ENCODE peak calls at places on chromosomes 16 and 17, in ten cellular contexts. One of them, this sample, is unnamed.

GRCh38 chr16:50640391-50640790 is 40.7 kb downstream of the SNX20 start:
- DNase-seq in B cell: no peak
- DNase-seq in upper lobe of right lung: no peak
- DNase-seq in mucosa of descending colon: no peak
- DNase-seq in gastrocnemius medialis: no peak
- DNase-seq in fibroblast of the aortic adventitia: no peak
- DNase-seq in psoas muscle: no peak
- DNase-seq in HFFc6: no peak
- DNase-seq in left ventricle myocardium inferior: no peak
- DNase-seq in GM13977: no peak
- DNase-seq in this sample: no peak

GRCh38 chr17:68704897-68705296 is 103.7 kb upstream of the FAM20A start:
- DNase-seq in B cell: no peak
- DNase-seq in upper lobe of right lung: no peak
- DNase-seq in mucosa of descending colon: no peak
- DNase-seq in gastrocnemius medialis: no peak
- DNase-seq in fibroblast of the aortic adventitia: peak; percentile 77
- DNase-seq in psoas muscle: no peak
- DNase-seq in HFFc6: peak; percentile 44
- DNase-seq in left ventricle myocardium inferior: no peak
- DNase-seq in GM13977: no peak
- DNase-seq in this sample: no peak

GRCh38 chr16:17638134-17638533 is 167.4 kb upstream of the XYLT1 start:
- DNase-seq in B cell: no peak
- DNase-seq in upper lobe of right lung: no peak
- DNase-seq in mucosa of descending colon: no peak
- DNase-seq in gastrocnemius medialis: no peak
- DNase-seq in fibroblast of the aortic adventitia: no peak
- DNase-seq in psoas muscle: no peak
- DNase-seq in HFFc6: no peak
- DNase-seq in left ventricle myocardium inferior: no peak
- DNase-seq in GM13977: no peak
- DNase-seq in this sample: no peak

GRCh38 chr17:78252701-78253635 is 21.5 kb downstream of the TMEM235 start:
- DNase-seq in B cell: no peak
- DNase-seq in upper lobe of right lung: peak; percentile 59
- DNase-seq in mucosa of descending colon: no peak
- DNase-seq in gastrocnemius medialis: no peak
- DNase-seq in fibroblast of the aortic adventitia: no peak
- DNase-seq in psoas muscle: no peak
- DNase-seq in HFFc6: no peak
- DNase-seq in left ventricle myocardium inferior: no peak
- DNase-seq in GM13977: no peak
- DNase-seq in this sample: no peak

GRCh38 chr17:43545383-43545632 is 832 bp downstream of the ETV4 start:
- DNase-seq in B cell: no peak
- DNase-seq in upper lobe of right lung: no peak
- DNase-seq in mucosa of descending colon: peak; percentile 33
- DNase-seq in gastrocnemius medialis: no peak
- DNase-seq in fibroblast of the aortic adventitia: no peak
- DNase-seq in psoas muscle: no peak
- DNase-seq in HFFc6: no peak
- DNase-seq in left ventricle myocardium inferior: peak; percentile 29
- DNase-seq in GM13977: no peak
- DNase-seq in this sample: no peak

GRCh38 chr17:78117027-78117981 is 11.3 kb downstream of the TMC6 start:
- DNase-seq in B cell: no peak
- DNase-seq in upper lobe of right lung: peak; percentile 73
- DNase-seq in mucosa of descending colon: peak; percentile 72
- DNase-seq in gastrocnemius medialis: no peak
- DNase-seq in fibroblast of the aortic adventitia: no peak
- DNase-seq in psoas muscle: peak; percentile 48
- DNase-seq in HFFc6: no peak
- DNase-seq in left ventricle myocardium inferior: no peak
- DNase-seq in GM13977: no peak
- DNase-seq in this sample: peak; percentile 54

GRCh38 chr16:54165174-54165911 is 121.2 kb downstream of the IRX3 start:
- DNase-seq in B cell: no peak
- DNase-seq in upper lobe of right lung: no peak
- DNase-seq in mucosa of descending colon: no peak
- DNase-seq in gastrocnemius medialis: no peak
- DNase-seq in fibroblast of the aortic adventitia: no peak
- DNase-seq in psoas muscle: no peak
- DNase-seq in HFFc6: no peak
- DNase-seq in left ventricle myocardium inferior: no peak
- DNase-seq in GM13977: no peak
- DNase-seq in this sample: no peak

GRCh38 chr16:15613676-15614075 is 29.3 kb downstream of the MARF1 start:
- DNase-seq in B cell: no peak
- DNase-seq in upper lobe of right lung: no peak
- DNase-seq in mucosa of descending colon: no peak
- DNase-seq in gastrocnemius medialis: no peak
- DNase-seq in fibroblast of the aortic adventitia: no peak
- DNase-seq in psoas muscle: no peak
- DNase-seq in HFFc6: no peak
- DNase-seq in left ventricle myocardium inferior: no peak
- DNase-seq in GM13977: no peak
- DNase-seq in this sample: no peak

GRCh38 chr17:7213895-7214299 is 5.7 kb downstream of the DLG4 start:
- DNase-seq in B cell: peak; percentile 81
- DNase-seq in upper lobe of right lung: no peak
- DNase-seq in mucosa of descending colon: peak; percentile 81
- DNase-seq in gastrocnemius medialis: no peak
- DNase-seq in fibroblast of the aortic adventitia: peak; percentile 69
- DNase-seq in psoas muscle: peak; percentile 86
- DNase-seq in HFFc6: peak; percentile 67
- DNase-seq in left ventricle myocardium inferior: peak; percentile 52
- DNase-seq in GM13977: peak; percentile 74
- DNase-seq in this sample: peak; percentile 94

GRCh38 chr17:7216242-7217112 is 3.2 kb downstream of the DLG4 start:
- DNase-seq in B cell: no peak
- DNase-seq in upper lobe of right lung: no peak
- DNase-seq in mucosa of descending colon: no peak
- DNase-seq in gastrocnemius medialis: no peak
- DNase-seq in fibroblast of the aortic adventitia: no peak
- DNase-seq in psoas muscle: no peak
- DNase-seq in HFFc6: no peak
- DNase-seq in left ventricle myocardium inferior: no peak
- DNase-seq in GM13977: no peak
- DNase-seq in this sample: no peak

GRCh38 chr17:7215652-7216139 is 3.9 kb downstream of the DLG4 start:
- DNase-seq in B cell: no peak
- DNase-seq in upper lobe of right lung: no peak
- DNase-seq in mucosa of descending colon: no peak
- DNase-seq in gastrocnemius medialis: no peak
- DNase-seq in fibroblast of the aortic adventitia: no peak
- DNase-seq in psoas muscle: no peak
- DNase-seq in HFFc6: no peak
- DNase-seq in left ventricle myocardium inferior: no peak
- DNase-seq in GM13977: no peak
- DNase-seq in this sample: no peak

GRCh38 chr17:7214300-7215135 is 5.1 kb downstream of the DLG4 start:
- DNase-seq in B cell: peak; percentile 99
- DNase-seq in upper lobe of right lung: peak; percentile 100
- DNase-seq in mucosa of descending colon: peak; percentile 99
- DNase-seq in gastrocnemius medialis: peak; percentile 91
- DNase-seq in fibroblast of the aortic adventitia: peak; percentile 97
- DNase-seq in psoas muscle: peak; percentile 99
- DNase-seq in HFFc6: peak; percentile 94
- DNase-seq in left ventricle myocardium inferior: peak; percentile 99
- DNase-seq in GM13977: peak; percentile 99
- DNase-seq in this sample: peak; percentile 100

GRCh38 chr17:7215136-7215638 is 4.4 kb downstream of the DLG4 start:
- DNase-seq in B cell: no peak
- DNase-seq in upper lobe of right lung: no peak
- DNase-seq in mucosa of descending colon: no peak
- DNase-seq in gastrocnemius medialis: no peak
- DNase-seq in fibroblast of the aortic adventitia: no peak
- DNase-seq in psoas muscle: no peak
- DNase-seq in HFFc6: no peak
- DNase-seq in left ventricle myocardium inferior: no peak
- DNase-seq in GM13977: no peak
- DNase-seq in this sample: no peak
- TF ChIP-seq CTCF in B cell: no peak
- TF ChIP-seq CTCF in upper lobe of right lung: no peak
- TF ChIP-seq CTCF in mucosa of descending colon: no peak
- TF ChIP-seq CTCF in gastrocnemius medialis: no peak
- TF ChIP-seq CTCF in fibroblast of the aortic adventitia: no peak
- TF ChIP-seq CTCF in psoas muscle: no peak
- TF ChIP-seq CTCF in HFFc6: no peak
- TF ChIP-seq CTCF in left ventricle myocardium inferior: no peak
- TF ChIP-seq CTCF in GM13977: no peak
- TF ChIP-seq CTCF in this sample: no peak

GRCh38 chr17:8014558-8014850 is 12.1 kb downstream of the GUCY2D start:
- DNase-seq in B cell: no peak
- DNase-seq in upper lobe of right lung: peak; percentile 51
- DNase-seq in mucosa of descending colon: no peak
- DNase-seq in gastrocnemius medialis: no peak
- DNase-seq in fibroblast of the aortic adventitia: no peak
- DNase-seq in psoas muscle: no peak
- DNase-seq in HFFc6: no peak
- DNase-seq in left ventricle myocardium inferior: no peak
- DNase-seq in GM13977: no peak
- DNase-seq in this sample: no peak

GRCh38 chr17:8015236-8015956 is 13.0 kb downstream of the GUCY2D start:
- DNase-seq in B cell: no peak
- DNase-seq in upper lobe of right lung: peak; percentile 61
- DNase-seq in mucosa of descending colon: no peak
- DNase-seq in gastrocnemius medialis: no peak
- DNase-seq in fibroblast of the aortic adventitia: no peak
- DNase-seq in psoas muscle: no peak
- DNase-seq in HFFc6: no peak
- DNase-seq in left ventricle myocardium inferior: no peak
- DNase-seq in GM13977: no peak
- DNase-seq in this sample: no peak

GRCh38 chr17:8015957-8016631 is 13.7 kb downstream of the GUCY2D start:
- DNase-seq in B cell: no peak
- DNase-seq in upper lobe of right lung: peak; percentile 90
- DNase-seq in mucosa of descending colon: peak; percentile 54
- DNase-seq in gastrocnemius medialis: no peak
- DNase-seq in fibroblast of the aortic adventitia: no peak
- DNase-seq in psoas muscle: no peak
- DNase-seq in HFFc6: no peak
- DNase-seq in left ventricle myocardium inferior: no peak
- DNase-seq in GM13977: no peak
- DNase-seq in this sample: peak; percentile 67

GRCh38 chr17:8018436-8018835 is 16.0 kb downstream of the GUCY2D start:
- DNase-seq in B cell: no peak
- DNase-seq in upper lobe of right lung: no peak
- DNase-seq in mucosa of descending colon: no peak
- DNase-seq in gastrocnemius medialis: no peak
- DNase-seq in fibroblast of the aortic adventitia: no peak
- DNase-seq in psoas muscle: no peak
- DNase-seq in HFFc6: no peak
- DNase-seq in left ventricle myocardium inferior: no peak
- DNase-seq in GM13977: no peak
- DNase-seq in this sample: no peak

DNA sequence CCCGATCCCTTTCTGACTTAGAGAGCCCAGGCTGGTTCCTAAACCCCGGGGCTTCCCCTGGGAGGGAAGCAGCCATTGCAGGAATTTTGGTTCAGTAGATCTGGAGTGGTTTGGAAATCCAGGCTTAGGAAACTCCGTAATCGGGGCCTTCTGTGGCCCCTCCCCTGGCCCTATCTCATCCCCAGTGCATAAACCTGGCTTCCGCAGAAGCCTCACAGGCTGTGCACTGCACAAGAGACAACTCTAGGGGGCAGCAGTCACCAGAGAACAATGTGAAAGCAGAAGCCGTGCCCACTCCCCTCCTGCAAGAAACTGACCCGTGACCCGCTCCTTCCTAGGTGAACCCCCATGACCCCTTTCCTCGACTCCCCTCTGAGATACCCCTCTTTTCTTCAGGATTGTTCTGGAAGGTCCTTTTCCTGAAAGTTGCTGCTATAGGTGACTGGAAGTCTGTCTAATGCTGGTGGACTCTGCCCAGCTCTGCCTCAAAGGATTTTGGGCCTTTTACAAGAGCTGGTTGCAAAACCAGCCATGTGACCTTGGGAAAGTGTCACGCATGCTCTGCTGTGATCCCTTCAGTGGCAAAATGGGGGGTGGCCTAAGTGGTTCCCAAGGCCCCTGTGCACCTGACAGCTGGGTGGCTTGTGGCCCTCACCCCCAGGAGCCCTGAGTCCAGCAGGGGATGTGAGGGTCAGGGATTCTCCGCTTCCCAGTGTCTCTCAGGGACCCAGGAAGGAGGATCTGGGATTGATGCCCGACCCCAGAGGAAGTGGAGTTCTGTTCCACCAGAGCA is 14.4 kb downstream of the GUCY2D start:
- DNase-seq in B cell: no peak
- DNase-seq in upper lobe of right lung: peak; percentile 86
- DNase-seq in mucosa of descending colon: peak; percentile 71
- DNase-seq in gastrocnemius medialis: no peak
- DNase-seq in fibroblast of the aortic adventitia: peak; percentile 39
- DNase-seq in psoas muscle: peak; percentile 70
- DNase-seq in HFFc6: no peak
- DNase-seq in left ventricle myocardium inferior: no peak
- DNase-seq in GM13977: peak; percentile 68
- DNase-seq in this sample: peak; percentile 70
- TF ChIP-seq CTCF in B cell: peak; percentile 61
- TF ChIP-seq CTCF in upper lobe of right lung: peak; percentile 77
- TF ChIP-seq CTCF in mucosa of descending colon: peak; percentile 45
- TF ChIP-seq CTCF in gastrocnemius medialis: peak; percentile 35
- TF ChIP-seq CTCF in fibroblast of the aortic adventitia: peak; percentile 64
- TF ChIP-seq CTCF in psoas muscle: peak; percentile 30
- TF ChIP-seq CTCF in HFFc6: peak; percentile 76
- TF ChIP-seq CTCF in left ventricle myocardium inferior: peak; percentile 66
- TF ChIP-seq CTCF in GM13977: peak; percentile 76
- TF ChIP-seq CTCF in this sample: peak; percentile 78

GRCh38 chr16:87177627-87178026 is 139.6 kb downstream of the C16orf95 start:
- DNase-seq in B cell: no peak
- DNase-seq in upper lobe of right lung: no peak
- DNase-seq in mucosa of descending colon: no peak
- DNase-seq in gastrocnemius medialis: no peak
- DNase-seq in fibroblast of the aortic adventitia: no peak
- DNase-seq in psoas muscle: peak; percentile 41
- DNase-seq in HFFc6: no peak
- DNase-seq in left ventricle myocardium inferior: no peak
- DNase-seq in GM13977: no peak
- DNase-seq in this sample: peak; percentile 53

GRCh38 chr16:87178977-87179376 is 138.2 kb downstream of the C16orf95 start:
- DNase-seq in B cell: no peak
- DNase-seq in upper lobe of right lung: no peak
- DNase-seq in mucosa of descending colon: peak; percentile 2
- DNase-seq in gastrocnemius medialis: no peak
- DNase-seq in fibroblast of the aortic adventitia: peak; percentile 60
- DNase-seq in psoas muscle: no peak
- DNase-seq in HFFc6: peak; percentile 9
- DNase-seq in left ventricle myocardium inferior: peak; percentile 33
- DNase-seq in GM13977: no peak
- DNase-seq in this sample: no peak

GRCh38 chr16:87180069-87180468 is 137.1 kb downstream of the C16orf95 start:
- DNase-seq in B cell: no peak
- DNase-seq in upper lobe of right lung: no peak
- DNase-seq in mucosa of descending colon: no peak
- DNase-seq in gastrocnemius medialis: no peak
- DNase-seq in fibroblast of the aortic adventitia: no peak
- DNase-seq in psoas muscle: no peak
- DNase-seq in HFFc6: no peak
- DNase-seq in left ventricle myocardium inferior: no peak
- DNase-seq in GM13977: no peak
- DNase-seq in this sample: no peak

GRCh38 chr16:87176735-87177134 is 140.5 kb downstream of the C16orf95 start:
- DNase-seq in B cell: no peak
- DNase-seq in upper lobe of right lung: no peak
- DNase-seq in mucosa of descending colon: no peak
- DNase-seq in gastrocnemius medialis: no peak
- DNase-seq in fibroblast of the aortic adventitia: no peak
- DNase-seq in psoas muscle: peak; percentile 23
- DNase-seq in HFFc6: no peak
- DNase-seq in left ventricle myocardium inferior: no peak
- DNase-seq in GM13977: no peak
- DNase-seq in this sample: no peak

GRCh38 chr16:87178177-87178863 is 138.9 kb downstream of the C16orf95 start:
- DNase-seq in B cell: no peak
- DNase-seq in upper lobe of right lung: no peak
- DNase-seq in mucosa of descending colon: no peak
- DNase-seq in gastrocnemius medialis: no peak
- DNase-seq in fibroblast of the aortic adventitia: peak; percentile 24
- DNase-seq in psoas muscle: peak; percentile 32
- DNase-seq in HFFc6: no peak
- DNase-seq in left ventricle myocardium inferior: no peak
- DNase-seq in GM13977: no peak
- DNase-seq in this sample: no peak
- TF ChIP-seq CTCF in B cell: no peak
- TF ChIP-seq CTCF in upper lobe of right lung: no peak
- TF ChIP-seq CTCF in mucosa of descending colon: no peak
- TF ChIP-seq CTCF in gastrocnemius medialis: no peak
- TF ChIP-seq CTCF in fibroblast of the aortic adventitia: no peak
- TF ChIP-seq CTCF in psoas muscle: no peak
- TF ChIP-seq CTCF in HFFc6: no peak
- TF ChIP-seq CTCF in left ventricle myocardium inferior: no peak
- TF ChIP-seq CTCF in GM13977: no peak
- TF ChIP-seq CTCF in this sample: no peak

GRCh38 chr17:8120520-8121443 is 2.5 kb upstream of the ALOXE3 start:
- DNase-seq in B cell: peak; percentile 54
- DNase-seq in upper lobe of right lung: peak; percentile 85
- DNase-seq in mucosa of descending colon: peak; percentile 64
- DNase-seq in gastrocnemius medialis: no peak
- DNase-seq in fibroblast of the aortic adventitia: peak; percentile 76
- DNase-seq in psoas muscle: peak; percentile 80
- DNase-seq in HFFc6: peak; percentile 66
- DNase-seq in left ventricle myocardium inferior: no peak
- DNase-seq in GM13977: peak; percentile 76
- DNase-seq in this sample: peak; percentile 78
- TF ChIP-seq CTCF in B cell: peak; percentile 50
- TF ChIP-seq CTCF in upper lobe of right lung: peak; percentile 31
- TF ChIP-seq CTCF in mucosa of descending colon: no peak
- TF ChIP-seq CTCF in gastrocnemius medialis: no peak
- TF ChIP-seq CTCF in fibroblast of the aortic adventitia: peak; percentile 48
- TF ChIP-seq CTCF in psoas muscle: no peak
- TF ChIP-seq CTCF in HFFc6: peak; percentile 76
- TF ChIP-seq CTCF in left ventricle myocardium inferior: peak; percentile 34
- TF ChIP-seq CTCF in GM13977: peak; percentile 12
- TF ChIP-seq CTCF in this sample: no peak